ENCODE peak calls at places on chromosomes 3 and 15, in six cellular contexts. G is fibroblast of villous mesenchyme, N is PC-9, Y is HCT116, A is lower leg skin, H is body of pancreas. S is an unnamed sample.

GRCh38 chr3:105195260-105195659 is 171.4 kb upstream of the ALCAM start:
- DNase-seq in A (no peak), N (no peak), Y (no peak), G (peak), H (no peak), S (peak)

GRCh38 chr3:125150525-125151436 is 61.8 kb downstream of the SLC12A8 start:
- DNase-seq in H (peak), G (no peak), Y (peak), N (no peak), A (no peak), S (no peak)

GRCh38 chr15:94029495-94029894 is 201.9 kb upstream of the MCTP2 start:
- DNase-seq in H (no peak), N (no peak), G (no peak), Y (no peak), A (no peak), S (no peak)

GRCh38 chr15:68356778-68357177 is 75.2 kb downstream of the ITGA11 start:
- DNase-seq in H (no peak), Y (no peak), G (no peak), A (no peak), N (no peak), S (no peak)

GRCh38 chr15:70792171-70792573 is 28.8 kb upstream of the UACA start:
- DNase-seq in H (no peak), A (peak), G (peak), Y (peak), N (no peak), S (peak)

GRCh38 chr3:61060421-61060861 is 190.8 kb downstream of the FHIT start:
- DNase-seq in H (no peak), N (no peak), Y (no peak), A (no peak), G (no peak), S (no peak)

GRCh38 chr3:8805774-8806173 is 36.4 kb upstream of the OXTR start:
- DNase-seq in N (no peak), H (no peak), Y (no peak), A (no peak), G (no peak), S (no peak)

GRCh38 chr3:154398084-154398967 is 31.7 kb downstream of the GPR149 start:
- DNase-seq in N (no peak), Y (no peak), H (no peak), G (no peak), A (no peak), S (no peak)

GRCh38 chr3:36546196-36546595 is 165.9 kb downstream of the STAC start:
- DNase-seq in N (no peak), G (no peak), A (no peak), Y (no peak), H (no peak), S (peak)

GRCh38 chr15:73212424-73212823 is 156.3 kb downstream of the HCN4 start:
- DNase-seq in Y (no peak), N (no peak), H (no peak), A (no peak), G (peak), S (peak)

GRCh38 chr3:106913111-106913698 is 464.0 kb upstream of the CCDC54 start:
- DNase-seq in H (no peak), N (no peak), Y (no peak), G (peak), A (no peak), S (peak)

GRCh38 chr3:151290673-151291072 is 12.3 kb upstream of the P2RY14 start:
- DNase-seq in Y (peak), A (no peak), H (no peak), G (peak), N (no peak), S (peak)

GRCh38 chr3:89560546-89560945 is 453.1 kb downstream of the EPHA3 start:
- DNase-seq in G (peak), N (peak), A (no peak), Y (no peak), H (no peak), S (peak)

GRCh38 chr3:169542347-169542751 is 121.2 kb downstream of the MECOM start:
- DNase-seq in Y (no peak), H (no peak), N (no peak), G (no peak), A (no peak), S (peak)

GRCh38 chr3:38454884-38455638 is 1.4 kb downstream of the ACVR2B start:
- DNase-seq in H (peak), N (peak), Y (no peak), A (peak), G (peak), S (peak)

GRCh38 chr3:38455639-38456430 is 2.1 kb downstream of the ACVR2B start:
- DNase-seq in N (no peak), A (no peak), G (peak), Y (no peak), H (no peak), S (no peak)

GRCh38 chr3:38453075-38453913 is at the start of gene ACVR2B:
- DNase-seq in N (peak), Y (peak), A (peak), G (peak), H (peak), S (peak)

GRCh38 chr3:38454179-38454883 is 641 bp downstream of the ACVR2B start:
- DNase-seq in G (peak), A (peak), H (peak), N (peak), Y (no peak), S (peak)

GRCh38 chr3:38453914-38454178 is 156 bp downstream of the ACVR2B start:
- DNase-seq in A (no peak), N (no peak), H (no peak), Y (no peak), G (no peak), S (no peak)
- TF ChIP-seq CTCF in A (no peak), N (no peak), H (no peak), Y (no peak), G (no peak), S (no peak)

DNA sequence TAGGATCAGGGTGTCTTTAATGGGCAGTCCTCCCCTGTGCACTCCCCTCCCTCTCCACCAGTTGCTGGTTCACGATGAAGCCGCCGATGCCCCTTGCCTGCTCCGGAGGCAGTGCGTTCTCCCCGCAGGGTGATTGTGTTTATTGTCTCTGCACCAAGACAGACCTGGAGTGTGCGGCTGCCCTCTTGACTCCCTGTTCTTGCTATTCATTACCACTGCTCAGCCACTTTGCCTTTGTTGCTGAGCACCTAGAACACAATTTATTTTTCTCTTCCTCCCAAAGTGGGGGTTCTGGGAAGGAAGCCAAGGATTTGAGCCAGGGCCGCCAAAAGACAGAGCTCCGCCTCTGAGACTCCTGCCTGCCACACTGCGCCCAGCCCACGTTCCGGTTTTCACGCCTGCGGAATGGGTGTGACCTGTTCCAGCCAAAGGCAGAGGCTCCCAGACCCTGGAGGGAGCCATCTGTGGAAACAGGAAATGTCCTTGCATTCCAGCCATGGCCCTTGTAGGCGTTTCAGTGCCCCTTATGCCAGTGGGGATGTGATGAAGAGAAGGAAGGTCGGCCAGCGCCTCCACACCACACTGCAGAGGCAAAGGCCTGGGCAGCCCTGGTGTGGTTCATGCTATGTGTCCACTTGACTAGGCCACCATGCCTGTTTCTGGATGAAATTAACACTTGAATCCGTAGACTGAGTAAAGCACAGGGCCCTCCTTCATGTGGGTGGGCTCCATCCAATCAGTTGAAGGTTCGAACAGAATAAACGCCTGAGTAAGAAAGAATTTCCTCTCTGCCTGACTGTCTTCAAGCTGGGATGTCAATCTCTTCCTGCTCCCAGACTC is 85.8 kb downstream of the HMG20A start:
- DNase-seq in N (peak), H (peak), G (no peak), A (peak), Y (no peak), S (peak)
- H3K4me3 ChIP-seq in N (no peak), H (no peak), G (no peak), A (no peak), Y (no peak), S (no peak)

GRCh38 chr3:127406309-127407025 is 118.6 kb upstream of the PRR20G start:
- DNase-seq in Y (peak), H (no peak), G (peak), A (peak), N (peak), S (peak)
- TF ChIP-seq CTCF in Y (peak), H (no peak), G (peak), A (no peak), N (peak), S (peak)

GRCh38 chr15:45376967-45377629 is 1.2 kb downstream of the GATM start:
- DNase-seq in N (no peak), H (no peak), G (no peak), Y (no peak), A (no peak), S (no peak)
- H3K4me3 ChIP-seq in N (peak), H (peak), G (no peak), Y (no peak), A (no peak), S (no peak)

DNA sequence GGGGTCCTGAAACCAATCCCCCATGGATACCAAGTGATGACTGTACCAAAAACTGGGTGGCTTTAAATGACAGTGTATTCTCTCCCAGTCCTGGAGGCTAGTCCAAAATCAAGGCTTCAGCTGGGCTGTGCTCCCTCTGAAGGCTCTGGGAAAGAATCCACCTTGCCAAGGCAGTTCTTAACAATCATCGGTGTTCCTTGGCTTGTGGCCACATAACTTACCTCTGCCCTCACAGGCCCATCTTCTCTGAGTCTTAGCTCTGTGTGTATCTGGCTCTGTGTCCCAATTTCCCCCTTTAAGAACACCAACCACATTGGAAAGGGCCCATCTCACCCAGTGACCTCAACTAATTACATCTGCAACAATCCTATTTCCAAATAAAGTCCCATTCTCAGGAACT is 503.0 kb upstream of the PROK2 start:
- DNase-seq in A (no peak), N (no peak), G (no peak), H (no peak), Y (no peak), S (no peak)
- TF ChIP-seq CTCF in A (no peak), N (no peak), G (no peak), H (no peak), Y (no peak), S (no peak)

GRCh38 chr3:183579967-183580720 is 24.6 kb upstream of the KLHL6 start:
- DNase-seq in A (no peak), G (peak), H (peak), N (no peak), Y (no peak), S (peak)
- H3K4me3 ChIP-seq in A (no peak), G (no peak), H (no peak), N (no peak), Y (no peak), S (peak)

GRCh38 chr15:28904541-28905303 is 18.9 kb downstream of the APBA2 start:
- DNase-seq in G (no peak), N (no peak), H (no peak), Y (no peak), A (peak), S (no peak)
- TF ChIP-seq CTCF in G (no peak), N (no peak), H (no peak), Y (no peak), A (no peak), S (no peak)

GRCh38 chr3:45667569-45667967 is 21.6 kb upstream of the SACM1L start:
- DNase-seq in H (no peak), G (no peak), A (no peak), N (no peak), Y (no peak), S (no peak)

GRCh38 chr3:45665101-45665572 is 24.1 kb upstream of the SACM1L start:
- DNase-seq in G (peak), A (no peak), N (no peak), Y (peak), H (peak), S (peak)

GRCh38 chr3:45660567-45660901 is 28.7 kb upstream of the SACM1L start:
- DNase-seq in N (no peak), Y (no peak), H (no peak), A (no peak), G (no peak), S (no peak)

GRCh38 chr3:45666729-45667440 is 22.3 kb upstream of the SACM1L start:
- DNase-seq in Y (no peak), H (no peak), A (no peak), G (no peak), N (no peak), S (peak)

DNA sequence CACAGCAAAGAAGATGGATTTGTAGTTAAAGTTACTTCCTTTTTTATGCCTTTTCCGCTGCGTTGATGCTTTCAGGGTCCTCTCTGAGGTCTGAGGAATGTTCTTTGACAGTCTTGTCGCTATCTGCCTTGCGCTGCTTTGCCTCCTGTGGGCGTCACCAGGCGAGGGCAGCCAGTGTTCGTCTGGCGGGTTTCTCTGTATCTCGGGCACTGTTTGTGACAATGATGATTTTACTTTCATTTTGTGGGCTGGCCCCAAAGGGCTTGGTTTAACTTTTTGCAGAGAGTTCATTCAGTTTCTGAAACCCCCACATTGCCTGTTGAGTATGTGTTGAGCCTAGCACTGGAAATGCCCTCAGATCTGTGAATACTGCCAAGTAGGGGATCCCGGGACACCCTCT is 24.6 kb upstream of the SACM1L start:
- DNase-seq in A (no peak), N (no peak), Y (no peak), G (peak), H (no peak), S (no peak)
- H3K4me3 ChIP-seq in A (no peak), N (no peak), Y (no peak), G (peak), H (no peak), S (no peak)

DNA sequence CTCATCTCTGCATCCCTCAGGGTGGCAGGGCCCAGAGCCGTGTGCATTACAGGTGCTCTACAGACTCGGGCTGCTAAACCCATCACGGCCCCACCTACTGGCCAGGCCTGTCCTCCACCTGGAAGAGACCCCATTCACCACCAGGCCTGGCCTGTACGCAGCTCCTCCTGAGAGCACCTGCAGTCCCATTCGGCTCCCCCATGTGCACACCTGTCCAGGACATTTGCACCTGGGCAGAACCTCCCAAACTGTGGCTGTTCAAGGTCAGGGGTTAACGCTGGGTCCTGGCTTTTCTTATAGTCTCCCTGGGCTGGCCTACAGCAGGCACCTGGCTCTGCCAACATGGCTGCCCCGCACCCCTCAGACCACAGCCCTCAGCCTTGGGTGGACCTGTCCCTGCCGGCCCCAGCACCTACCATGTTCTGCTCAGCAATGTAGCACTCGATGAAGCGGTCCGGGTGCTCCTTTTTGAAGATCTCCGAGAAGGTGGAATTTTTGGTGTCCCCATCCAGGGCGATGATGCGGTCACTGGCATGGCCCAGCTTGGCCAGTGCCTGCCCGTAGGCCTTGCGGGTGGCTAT is 25.7 kb downstream of the TKT start:
- DNase-seq in A (no peak), H (no peak), Y (no peak), N (no peak), G (no peak), S (no peak)
- TF ChIP-seq CTCF in A (no peak), H (no peak), Y (no peak), N (no peak), G (no peak), S (no peak)

GRCh38 chr15:98138910-98139309 is 178.4 kb downstream of the ARRDC4 start:
- DNase-seq in G (no peak), Y (no peak), N (no peak), H (no peak), A (no peak), S (no peak)

GRCh38 chr15:98142584-98142983 is 182.1 kb downstream of the ARRDC4 start:
- DNase-seq in G (no peak), A (no peak), Y (no peak), N (no peak), H (no peak), S (no peak)

GRCh38 chr15:98134875-98135274 is 174.4 kb downstream of the ARRDC4 start:
- DNase-seq in N (no peak), Y (no peak), H (no peak), G (no peak), A (no peak), S (no peak)

GRCh38 chr15:98143116-98143515 is 182.6 kb downstream of the ARRDC4 start:
- DNase-seq in H (no peak), N (no peak), Y (no peak), G (no peak), A (no peak), S (no peak)

GRCh38 chr15:98139337-98139736 is 178.8 kb downstream of the ARRDC4 start:
- DNase-seq in Y (no peak), A (no peak), N (no peak), H (no peak), G (no peak), S (no peak)
- H3K4me3 ChIP-seq in Y (no peak), A (no peak), N (peak), H (no peak), G (no peak), S (no peak)

S was measured in cardiac fibroblast.